ENCODE peak calls at places on chromosomes 4 and X, in five cellular contexts. Z is prostate gland, L is astrocyte, D is left lung, J is left ventricle myocardium inferior. X is an unnamed sample.

GRCh38 chrX:140040397-140040796 is 75.1 kb upstream of the CXorf66 start:
- DNase-seq in Z (no peak), L (peak; percentile 47), J (no peak), D (no peak), X (no peak)

GRCh38 chr4:157821814-157822213 is 351.0 kb downstream of the GASK1B start:
- DNase-seq in D (no peak), Z (no peak), L (no peak), J (no peak), X (no peak)

GRCh38 chr4:186258216-186258811 is 7.7 kb upstream of the F11 start:
- DNase-seq in D (no peak), Z (no peak), J (no peak), L (no peak), X (no peak)

GRCh38 chrX:153867671-153868070 is 18.3 kb downstream of the L1CAM start:
- DNase-seq in J (no peak), Z (no peak), D (peak; percentile 13), L (no peak), X (no peak)

GRCh38 chr4:70531981-70532380 is 13.6 kb downstream of the AMTN start:
- DNase-seq in Z (no peak), D (no peak), J (no peak), L (no peak), X (no peak)

GRCh38 chrX:100995469-100995868 is 26.0 kb downstream of the ARL13A start:
- DNase-seq in D (no peak), Z (no peak), J (no peak), L (peak; percentile 87), X (no peak)

GRCh38 chrX:3066555-3066954 is 25.3 kb downstream of the ARSF start:
- DNase-seq in L (peak; percentile 12), J (no peak), Z (peak; percentile 14), D (no peak), X (peak; percentile 11)

GRCh38 chr4:5891563-5892320 is 1.1 kb downstream of the CRMP1 start:
- DNase-seq in D (no peak), L (no peak), Z (no peak), J (no peak), X (no peak)

GRCh38 chrX:49186125-49187027 is at the start of gene PRICKLE3:
- DNase-seq in L (no peak), J (peak; percentile 85), D (peak; percentile 87), Z (peak; percentile 80), X (peak; percentile 86)

GRCh38 chrX:30824275-30824674 is 64.8 kb downstream of the TAB3 start:
- DNase-seq in D (no peak), L (no peak), J (no peak), Z (no peak), X (no peak)

GRCh38 chrX:16240231-16240905 is 73.1 kb downstream of the MAGEB17 start:
- DNase-seq in L (peak; percentile 3), Z (no peak), J (no peak), D (no peak), X (no peak)

GRCh38 chrX:68462653-68463052 is 29.4 kb upstream of the OPHN1 start:
- DNase-seq in Z (peak; percentile 6), L (peak; percentile 11), J (no peak), D (no peak), X (no peak)

GRCh38 chrX:154417157-154417556 is 5.8 kb downstream of the TAFAZZIN start:
- DNase-seq in J (no peak), L (no peak), Z (no peak), D (no peak), X (no peak)

GRCh38 chrX:97616883-97617510 is 733.3 kb downstream of the RPA4 start:
- DNase-seq in L (peak; percentile 58), Z (no peak), D (no peak), J (no peak), X (no peak)

GRCh38 chrX:48648299-48648698 is 35.3 kb upstream of the WAS start:
- DNase-seq in Z (no peak), L (peak; percentile 13), J (peak; percentile 11), D (no peak), X (peak; percentile 10)

GRCh38 chrX:1486177-1486576 is 33.5 kb upstream of the ASMTL start:
- DNase-seq in L (no peak), D (no peak), J (no peak), Z (no peak), X (no peak)

GRCh38 chr4:151117371-151117962 is 18.0 kb downstream of the RPS3A start:
- DNase-seq in Z (peak; percentile 40), D (no peak), J (peak; percentile 30), L (peak; percentile 39), X (peak; percentile 68)

GRCh38 chrX:103550415-103551051 is 31.2 kb upstream of the RAB40A start:
- DNase-seq in Z (no peak), D (no peak), L (no peak), J (no peak), X (no peak)

GRCh38 chr4:163744861-163745260 is 250.4 kb downstream of the TMA16 start:
- DNase-seq in L (no peak), J (no peak), D (no peak), Z (no peak), X (no peak)

GRCh38 chrX:11239230-11239629 is 54.0 kb upstream of the AMELX start:
- DNase-seq in J (no peak), D (no peak), L (peak; percentile 58), Z (peak; percentile 76), X (no peak)

GRCh38 chr4:130478406-130478805 is 1382.5 kb downstream of the C4orf33 start:
- DNase-seq in Z (no peak), L (peak; percentile 60), J (no peak), D (no peak), X (no peak)

GRCh38 chr4:57190651-57191481 is 80.7 kb upstream of the IGFBP7 start:
- DNase-seq in D (no peak), Z (no peak), L (peak; percentile 24), J (no peak), X (no peak)

GRCh38 chrX:3286196-3286920 is 60.1 kb downstream of the MXRA5 start:
- DNase-seq in J (no peak), Z (no peak), D (no peak), L (peak; percentile 86), X (no peak)

GRCh38 chrX:128460835-128461234 is 408.6 kb upstream of the ACTRT1 start:
- DNase-seq in D (no peak), L (no peak), J (no peak), Z (no peak), X (no peak)

GRCh38 chrX:68433155-68433980 is at the start of gene OPHN1:
- DNase-seq in J (peak; percentile 76), Z (peak; percentile 78), D (peak; percentile 83), L (peak; percentile 72), X (peak; percentile 74)

GRCh38 chr4:21991050-21991449 is 42.5 kb upstream of the KCNIP4 start:
- DNase-seq in Z (no peak), L (peak; percentile 21), J (no peak), D (no peak), X (no peak)

GRCh38 chr4:145956288-145956890 is 17.8 kb upstream of the ZNF827 start:
- DNase-seq in L (no peak), D (no peak), J (no peak), Z (no peak), X (peak; percentile 23)

GRCh38 chr4:20193522-20193902 is 58.2 kb upstream of the SLIT2 start:
- DNase-seq in D (no peak), Z (no peak), J (no peak), L (no peak), X (no peak)
- H3K27ac ChIP-seq in D (peak overlapping the region; percentile 50), Z (no peak overlapping the region), J (peak overlapping the region; percentile 78), L (peak overlapping the region; percentile 83), X (peak overlapping the region; percentile 17)

DNA sequence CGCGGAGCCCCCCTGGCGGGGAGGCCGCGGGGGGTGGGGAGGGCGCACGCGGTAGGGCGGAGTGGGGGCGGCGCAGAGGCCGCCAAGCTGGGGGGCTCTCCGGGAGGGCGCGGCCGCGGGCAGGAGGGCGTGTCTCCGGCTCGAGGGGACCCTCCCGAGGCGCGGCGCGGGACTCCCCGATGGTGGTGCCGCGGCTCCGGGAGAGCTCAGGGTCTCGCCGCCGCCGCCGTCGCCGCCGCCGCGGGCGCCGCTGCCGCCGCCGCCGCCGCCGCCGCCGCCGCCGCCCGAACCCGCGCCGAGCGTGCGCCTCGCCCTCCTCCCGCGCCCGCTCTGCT is at the start of gene PTCHD1:
- DNase-seq in J (no peak), Z (no peak), D (no peak), L (no peak), X (no peak)
- H3K4me3 ChIP-seq in J (peak within 1 kb of the TSS; percentile 53), Z (peak within 1 kb of the TSS; percentile 25), D (peak within 1 kb of the TSS; percentile 11), L (peak within 1 kb of the TSS; percentile 33), X (peak within 1 kb of the TSS; percentile 35)

DNA sequence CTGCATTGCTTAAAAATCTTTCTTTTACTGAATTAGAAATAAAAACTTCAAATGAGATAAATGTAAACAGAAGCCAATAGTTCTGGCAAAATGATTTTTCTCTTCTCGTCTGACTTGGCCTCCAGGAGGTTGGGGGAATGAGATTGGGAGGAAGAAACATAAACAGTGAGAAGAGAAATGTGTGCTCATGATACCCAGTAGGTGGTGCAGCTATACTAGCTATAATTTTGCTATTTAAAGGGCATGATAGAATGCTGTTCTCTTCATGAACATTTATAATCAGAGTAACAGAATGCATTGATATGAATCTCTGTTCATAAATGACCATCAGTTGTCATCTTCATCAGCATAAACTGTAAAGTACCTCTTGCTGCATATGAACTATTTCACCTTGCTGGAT is 85.5 kb downstream of the TACR3 start:
- DNase-seq in L (no peak), J (no peak), D (no peak), Z (no peak), X (no peak)
- TF ChIP-seq CTCF in L (no peak), J (no peak), D (no peak), Z (no peak), X (no peak)

GRCh38 chr4:40506066-40506465 is 123.6 kb downstream of the RBM47 start:
- DNase-seq in Z (no peak), L (no peak), J (no peak), D (no peak), X (no peak)
- H3K27ac ChIP-seq in Z (peak overlapping the region; percentile 45), L (no peak overlapping the region), J (no peak overlapping the region), D (no peak overlapping the region), X (no peak overlapping the region)

GRCh38 chr4:37243061-37243460 is 1.5 kb upstream of the NWD2 start:
- DNase-seq in Z (no peak), L (no peak), D (no peak), J (no peak), X (no peak)
- H3K4me3 ChIP-seq in Z (no peak overlapping the region), L (no peak overlapping the region), D (no peak overlapping the region), J (no peak overlapping the region), X (no peak overlapping the region)

DNA sequence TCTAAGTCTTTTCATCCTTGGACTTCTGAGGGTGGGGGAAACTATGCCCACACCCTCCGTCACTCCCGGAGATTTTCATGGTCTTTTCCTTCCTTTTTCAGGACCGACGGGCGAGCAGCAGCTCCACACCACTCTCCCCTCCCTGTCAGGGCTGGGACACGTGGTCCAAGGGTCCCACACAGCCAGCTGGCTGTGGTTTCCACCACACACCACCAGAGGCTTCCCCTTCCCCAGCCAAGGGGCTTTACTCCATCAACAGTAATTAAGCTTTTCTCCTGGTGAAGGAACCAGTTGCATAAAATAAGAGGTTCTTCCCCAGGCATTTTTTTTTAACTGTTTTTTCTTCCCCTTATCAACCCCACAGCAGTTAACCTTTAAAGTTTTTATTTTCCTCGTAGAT is 453.9 kb downstream of the GPAT3 start:
- DNase-seq in J (no peak), Z (no peak), D (no peak), L (no peak), X (no peak)
- TF ChIP-seq CTCF in J (no peak), Z (no peak), D (no peak), L (no peak), X (no peak)